ENCODE peak calls at places on chromosomes 12 and 14, in nine cellular contexts. E, Q, C, Z, K, X, S, F and T are unnamed samples.

GRCh38 chr14:65709576-65709975 is 297.0 kb downstream of the FUT8 start:
- DNase-seq in K (peak; percentile 21), Q (no peak), E (no peak), C (no peak), Z (no peak), X (no peak), S (no peak), F (no peak), T (no peak)

GRCh38 chr12:117119592-117120198 is 20.5 kb upstream of the TESC start:
- DNase-seq in C (peak; percentile 48), Z (peak; percentile 51), S (no peak), E (no peak), F (no peak), K (no peak), X (peak; percentile 11), Q (no peak), T (no peak)

GRCh38 chr12:9331218-9331626 is 123.0 kb upstream of the PZP start:
- DNase-seq in C (peak; percentile 76), Z (peak; percentile 56), S (peak; percentile 41), X (peak; percentile 54), E (no peak), F (no peak), Q (peak; percentile 46), K (peak; percentile 61), T (peak; percentile 45)

GRCh38 chr12:52197371-52198231 is 5.8 kb upstream of the KRT80 start:
- DNase-seq in C (no peak), S (no peak), X (no peak), Q (peak; percentile 24), E (no peak), K (no peak), Z (no peak), F (no peak), T (no peak)

GRCh38 chr12:6979021-6979420 is 8.3 kb downstream of the EMG1 start:
- DNase-seq in S (no peak), K (no peak), Z (no peak), X (no peak), Q (no peak), C (no peak), F (no peak), E (no peak), T (no peak)

GRCh38 chr14:55553791-55554190 is 26.2 kb upstream of the KTN1 start:
- DNase-seq in E (no peak), C (no peak), K (no peak), X (no peak), F (no peak), S (no peak), Q (no peak), Z (no peak), T (no peak)

GRCh38 chr14:64407329-64407728 is 19.2 kb downstream of the MTHFD1 start:
- DNase-seq in S (no peak), X (no peak), C (no peak), F (no peak), Z (no peak), E (no peak), Q (no peak), K (no peak), T (no peak)

GRCh38 chr14:35399083-35399807 is 5.3 kb downstream of the NFKBIA start:
- DNase-seq in S (no peak), Q (no peak), F (peak; percentile 54), K (no peak), Z (no peak), C (peak; percentile 34), E (no peak), X (no peak), T (no peak)

GRCh38 chr12:45619736-45620135 is 109.8 kb upstream of the ARID2 start:
- DNase-seq in F (no peak), E (no peak), Q (no peak), X (no peak), Z (no peak), C (no peak), K (no peak), S (no peak), T (no peak)

GRCh38 chr12:59871779-59872178 is 275.9 kb downstream of the SLC16A7 start:
- DNase-seq in Z (no peak), E (no peak), Q (no peak), C (no peak), X (no peak), K (no peak), S (no peak), F (no peak), T (no peak)

GRCh38 chr12:64221656-64222010 is 463 bp downstream of the KICS2 start:
- DNase-seq in X (peak; percentile 46), Z (peak; percentile 71), Q (peak; percentile 74), S (peak; percentile 72), E (peak; percentile 12), F (peak; percentile 66), C (peak; percentile 93), K (peak; percentile 93), T (peak; percentile 92)

GRCh38 chr12:49944718-49945117 is 5.8 kb upstream of the AQP2 start:
- DNase-seq in S (no peak), E (no peak), Q (no peak), X (no peak), K (no peak), Z (no peak), F (no peak), C (no peak), T (no peak)

GRCh38 chr14:70282666-70283065 is 76.8 kb downstream of the COX16 start:
- DNase-seq in C (no peak), F (no peak), S (no peak), E (no peak), K (no peak), Z (no peak), X (no peak), Q (no peak), T (no peak)

GRCh38 chr14:92507174-92507768 is 6.3 kb upstream of the RIN3 start:
- DNase-seq in X (no peak), S (no peak), K (no peak), E (no peak), C (no peak), F (no peak), Q (no peak), Z (no peak), T (no peak)

GRCh38 chr12:75533239-75533638 is 21.8 kb upstream of the KRR1 start:
- DNase-seq in F (no peak), X (no peak), Z (no peak), K (no peak), Q (no peak), S (no peak), E (no peak), C (no peak), T (no peak)

GRCh38 chr14:58243790-58244555 is 670 bp upstream of the PSMA3 start:
- DNase-seq in C (peak; percentile 20), Z (no peak), E (no peak), K (no peak), X (no peak), S (no peak), F (no peak), Q (no peak), T (peak; percentile 10)

GRCh38 chr14:78767436-78767835 is 597.3 kb downstream of the NRXN3 start:
- DNase-seq in Z (no peak), S (no peak), Q (no peak), K (no peak), X (no peak), C (no peak), E (no peak), F (no peak), T (no peak)

GRCh38 chr14:78762331-78762730 is 592.2 kb downstream of the NRXN3 start:
- DNase-seq in K (no peak), Z (no peak), S (no peak), Q (no peak), C (no peak), F (no peak), E (no peak), X (no peak), T (no peak)

GRCh38 chr14:78763746-78764145 is 593.6 kb downstream of the NRXN3 start:
- DNase-seq in X (no peak), C (no peak), E (no peak), K (no peak), Q (no peak), S (no peak), Z (no peak), F (no peak), T (no peak)

GRCh38 chr14:78764240-78764639 is 594.1 kb downstream of the NRXN3 start:
- DNase-seq in F (no peak), X (no peak), S (peak; percentile 1), Z (no peak), Q (no peak), C (no peak), E (no peak), K (no peak), T (no peak)

GRCh38 chr14:78764645-78765044 is 594.5 kb downstream of the NRXN3 start:
- DNase-seq in Q (no peak), F (no peak), X (no peak), K (no peak), Z (no peak), C (no peak), S (no peak), E (no peak), T (no peak)
- H3K27me3 ChIP-seq in Q (no peaks in the 10 kb centered on the region), F (no peaks in the 10 kb centered on the region), X (no peaks in the 10 kb centered on the region), K (no peaks in the 10 kb centered on the region), Z (no peaks in the 10 kb centered on the region), C (no peaks in the 10 kb centered on the region), S (no peaks in the 10 kb centered on the region), E (no peaks in the 10 kb centered on the region), T (no peaks in the 10 kb centered on the region)

DNA sequence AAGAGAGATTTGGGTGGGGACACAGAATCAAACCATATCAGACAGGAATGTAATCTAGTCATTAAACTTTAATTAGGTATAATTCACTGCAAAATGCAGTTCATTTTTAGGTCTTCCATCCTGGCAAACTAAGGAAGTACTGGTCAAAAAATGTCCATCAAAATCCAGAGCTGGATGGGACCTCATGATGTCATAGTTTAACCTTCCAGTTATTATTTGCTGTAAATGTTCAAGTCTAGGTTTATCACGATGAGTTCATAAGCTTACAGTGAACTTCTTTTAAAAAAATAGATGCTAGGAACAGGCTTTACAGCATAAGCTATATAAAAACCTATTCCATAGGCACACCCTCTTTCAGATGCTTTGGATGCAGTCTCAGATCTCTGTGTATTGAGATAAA is 7.8 kb downstream of the SSPN start:
- DNase-seq in C (no peak), X (no peak), Q (no peak), E (no peak), Z (no peak), S (no peak), K (no peak), F (no peak), T (no peak)
- H3K27me3 ChIP-seq in C (no peaks in the 10 kb centered on the region), X (no peaks in the 10 kb centered on the region), Q (no peaks in the 10 kb centered on the region), E (no peaks in the 10 kb centered on the region), Z (no peaks in the 10 kb centered on the region), S (peaks cover 2% of the 10 kb centered on the region), K (no peaks in the 10 kb centered on the region), F (no peaks in the 10 kb centered on the region), T (no peaks in the 10 kb centered on the region)

GRCh38 chr14:101683365-101683764 is 78.1 kb upstream of the PPP2R5C start:
- DNase-seq in Z (no peak), C (no peak), E (no peak), Q (no peak), K (no peak), X (no peak), F (no peak), S (no peak), T (no peak)
- H3K27me3 ChIP-seq in Z (peaks cover 23% of the 10 kb centered on the region), C (peaks cover 26% of the 10 kb centered on the region), E (peaks cover 3% of the 10 kb centered on the region), Q (no peaks in the 10 kb centered on the region), K (peaks cover 4% of the 10 kb centered on the region), X (no peaks in the 10 kb centered on the region), F (peaks cover 3% of the 10 kb centered on the region), S (peaks cover 8% of the 10 kb centered on the region), T (no peaks in the 10 kb centered on the region)

DNA sequence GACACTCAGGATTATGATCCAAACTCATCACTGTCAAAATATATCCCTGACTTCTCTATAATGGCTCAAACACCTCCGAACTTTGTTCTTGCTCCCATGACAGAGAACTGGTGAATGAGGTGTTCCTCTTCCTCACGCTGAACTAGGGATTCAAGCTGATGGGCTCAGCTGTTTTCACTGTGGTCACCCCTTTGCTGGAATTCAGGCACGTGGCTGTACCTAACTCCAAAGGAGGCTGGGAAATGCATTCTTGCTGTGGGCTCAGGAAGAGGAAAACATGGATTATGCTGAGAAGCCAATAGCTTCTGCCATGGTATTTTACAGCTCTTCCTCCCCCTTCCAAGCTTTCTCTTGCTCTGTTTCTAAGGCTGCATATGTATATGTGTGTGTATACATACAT is 43.9 kb downstream of the STXBP6 start:
- DNase-seq in X (no peak), C (no peak), Z (no peak), S (no peak), K (no peak), Q (no peak), F (no peak), E (no peak), T (no peak)
- H3K27me3 ChIP-seq in X (no peaks in the 10 kb centered on the region), C (no peaks in the 10 kb centered on the region), Z (no peaks in the 10 kb centered on the region), S (no peaks in the 10 kb centered on the region), K (no peaks in the 10 kb centered on the region), Q (no peaks in the 10 kb centered on the region), F (no peaks in the 10 kb centered on the region), E (no peaks in the 10 kb centered on the region), T (no peaks in the 10 kb centered on the region)